ENCODE peak calls at places on chromosomes 16 and 17, in nine cellular contexts. P, G, J, Q, Z, S, A, T and D are unnamed samples.

GRCh38 chr17:36980281-36980761 is 31.6 kb downstream of the AATF start:
- DNase-seq in Z (no peak), G (no peak), Q (no peak), J (peak; percentile 5), S (peak; percentile 54), P (no peak), A (no peak), T (no peak), D (no peak)

GRCh38 chr16:48831081-48831722 is 221.2 kb upstream of the N4BP1 start:
- DNase-seq in P (no peak), A (no peak), G (no peak), S (no peak), Q (peak; percentile 52), T (no peak), J (no peak), Z (peak; percentile 6), D (no peak)

GRCh38 chr17:32495347-32496253 is 8.8 kb downstream of the CDK5R1 start:
- DNase-seq in A (peak; percentile 67), G (no peak), T (no peak), S (no peak), J (no peak), Q (peak; percentile 62), Z (no peak), P (peak; percentile 47), D (peak; percentile 80)

GRCh38 chr17:9239821-9240658 is 218.7 kb downstream of the NTN1 start:
- DNase-seq in Z (peak; percentile 66), T (peak; percentile 79), Q (peak; percentile 99), P (peak; percentile 78), S (peak; percentile 76), J (peak; percentile 35), G (peak; percentile 62), A (peak; percentile 86), D (peak; percentile 94)

GRCh38 chr17:66190738-66191606 is 961 bp downstream of the CEP112 start:
- DNase-seq in Q (no peak), A (no peak), T (peak; percentile 23), S (peak; percentile 64), P (peak; percentile 7), G (no peak), J (peak; percentile 11), Z (peak; percentile 16), D (no peak)

GRCh38 chr16:80167657-80168056 is 373.1 kb upstream of the DYNLRB2 start:
- DNase-seq in Q (no peak), S (no peak), Z (no peak), A (no peak), T (no peak), P (no peak), J (no peak), G (no peak), D (no peak)

GRCh38 chr16:10992112-10992511 is 47.7 kb downstream of the CLEC16A start:
- DNase-seq in T (no peak), Z (no peak), P (no peak), A (no peak), G (no peak), S (peak; percentile 62), Q (no peak), J (peak; percentile 53), D (no peak)

GRCh38 chr16:47732122-47732805 is 271.1 kb downstream of the PHKB start:
- DNase-seq in Z (peak; percentile 12), S (peak; percentile 77), J (peak; percentile 94), A (no peak), T (no peak), P (no peak), Q (no peak), G (peak; percentile 67), D (no peak)

GRCh38 chr16:87254271-87254670 is 62.9 kb downstream of the C16orf95 start:
- DNase-seq in Z (no peak), T (no peak), A (no peak), J (no peak), S (no peak), Q (no peak), P (no peak), G (no peak), D (peak; percentile 20)

GRCh38 chr16:2584742-2585650 is 47.2 kb downstream of the PDPK1 start:
- DNase-seq in J (no peak), T (no peak), G (no peak), S (no peak), Z (no peak), A (peak; percentile 80), P (peak; percentile 61), Q (peak; percentile 49), D (peak; percentile 46)

DNA sequence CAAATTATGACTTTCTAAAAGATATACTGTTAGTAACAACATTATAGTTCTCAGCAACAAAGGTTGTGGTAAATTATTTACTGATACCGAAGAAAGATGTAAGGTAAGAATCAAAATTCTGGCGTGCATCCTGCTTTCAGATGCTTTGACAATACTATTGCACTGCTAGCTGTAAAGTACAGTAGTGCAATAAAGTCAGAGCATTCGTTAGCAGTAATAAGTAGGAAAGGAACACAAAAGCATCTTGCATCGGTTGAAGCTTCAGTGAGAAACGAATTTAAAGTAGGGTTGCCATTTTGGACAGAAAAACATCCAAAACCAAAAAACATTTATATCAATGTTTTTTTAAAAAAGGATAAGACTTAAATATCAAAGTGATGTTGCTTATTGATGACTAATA is 4.0 kb downstream of the SKA2 start:
- DNase-seq in A (no peak), J (no peak), S (no peak), P (no peak), Q (no peak), G (peak; percentile 48), Z (no peak), T (no peak), D (no peak)
- H3K4me3 ChIP-seq in A (no peak overlapping the region), J (no peak overlapping the region), S (no peak overlapping the region), P (no peak overlapping the region), Q (no peak overlapping the region), G (peak overlapping the region; percentile 88), Z (no peak overlapping the region), T (no peak overlapping the region), D (no peak overlapping the region)

DNA sequence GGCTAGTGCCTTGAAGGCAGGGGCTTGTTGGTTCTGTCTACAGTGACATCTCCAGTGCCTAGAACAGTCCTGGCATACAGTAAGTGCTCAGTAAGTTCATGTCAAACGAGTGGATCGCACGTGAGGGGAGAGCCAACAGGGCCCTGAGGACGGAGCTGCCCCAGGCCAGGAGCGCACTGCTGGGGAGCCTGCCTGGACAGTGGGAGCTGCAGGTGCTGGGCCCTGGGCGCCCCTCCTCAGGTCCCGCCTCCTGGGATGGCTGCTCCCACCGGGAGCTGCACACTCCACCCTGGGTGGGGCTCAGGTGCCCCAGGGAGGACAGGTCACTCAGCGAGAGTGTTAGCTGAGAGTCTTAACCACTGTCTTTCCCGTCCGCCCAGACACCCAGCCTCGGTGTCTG is 1.8 kb downstream of the EVPL start:
- DNase-seq in T (no peak), J (no peak), P (no peak), A (no peak), Z (no peak), S (no peak), Q (no peak), G (no peak), D (no peak)
- H3K4me3 ChIP-seq in T (no peak overlapping the region), J (no peak overlapping the region), P (no peak overlapping the region), A (no peak overlapping the region), Z (no peak overlapping the region), S (no peak overlapping the region), Q (no peak overlapping the region), G (no peak overlapping the region), D (no peak overlapping the region)

GRCh38 chr17:58414596-58414997 is 2.7 kb downstream of the RNF43 start:
- DNase-seq in Q (no peak), A (no peak), T (no peak), G (no peak), S (no peak), Z (no peak), P (no peak), J (no peak), D (no peak)
- H3K4me3 ChIP-seq in Q (no peak overlapping the region), A (no peak overlapping the region), T (peak overlapping the region; percentile 36), G (no peak overlapping the region), S (no peak overlapping the region), Z (peak overlapping the region; percentile 9), P (no peak overlapping the region), J (no peak overlapping the region), D (no peak overlapping the region)

DNA sequence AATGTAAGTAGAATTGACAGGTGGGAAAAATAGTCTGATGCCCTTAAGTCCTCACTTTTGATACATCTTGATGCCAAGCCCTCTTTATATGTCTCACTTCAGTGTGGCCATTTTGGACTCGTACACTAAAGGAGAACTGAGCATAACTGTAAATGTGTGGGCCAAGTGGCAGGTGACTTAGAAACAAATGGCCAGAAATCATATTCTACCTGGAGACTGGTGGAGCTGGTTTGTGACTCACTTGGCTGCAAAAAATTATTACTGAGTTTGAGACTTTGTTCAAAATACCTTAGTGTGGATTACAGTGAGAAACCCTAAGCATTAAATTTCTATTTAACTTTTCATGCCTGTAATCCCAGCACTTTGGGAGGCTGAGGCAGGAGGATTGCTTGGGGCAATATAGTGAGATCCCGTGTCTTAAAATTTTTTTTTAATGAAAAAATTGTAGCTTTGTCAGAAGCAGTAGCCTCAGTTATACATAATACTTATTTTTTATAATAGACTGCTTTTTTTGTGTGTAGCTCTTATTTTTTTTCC is 5.0 kb downstream of the HAPSTR1 start:
- DNase-seq in T (no peak), P (no peak), J (no peak), Z (no peak), S (no peak), Q (no peak), A (no peak), G (no peak), D (no peak)
- H3K4me3 ChIP-seq in T (no peak overlapping the region), P (no peak overlapping the region), J (no peak overlapping the region), Z (no peak overlapping the region), S (peak overlapping the region; percentile 98), Q (no peak overlapping the region), A (no peak overlapping the region), G (peak overlapping the region; percentile 94), D (no peak overlapping the region)